ENCODE peak calls at places on chromosome 4, in seven cellular contexts. S is IMR-90, O is HepG2, E is right atrium auricular region, D is osteoblast, W is cardiac muscle cell, C is sigmoid colon. J is an unnamed sample.

GRCh38 chr4:55385201-55385649 is 10.5 kb upstream of the TMEM165 start:
- DNase-seq in S (peak; percentile 32), O (peak; percentile 24), E (no peak), D (no peak), W (no peak), C (no peak), J (no peak)

GRCh38 chr4:159505275-159505975 is 402.5 kb downstream of the RAPGEF2 start:
- DNase-seq in S (no peak), O (no peak), E (no peak), D (no peak), W (no peak), C (no peak), J (no peak)

GRCh38 chr4:161931089-161931488 is 232.7 kb downstream of the FSTL5 start:
- DNase-seq in S (no peak), O (no peak), E (no peak), D (no peak), W (no peak), C (no peak), J (no peak)

GRCh38 chr4:154622598-154622997 is 10.1 kb upstream of the FGG start:
- DNase-seq in S (peak; percentile 48), O (peak; percentile 66), E (no peak), D (no peak), W (peak; percentile 67), C (no peak), J (peak; percentile 44)

GRCh38 chr4:123555500-123556273 is 159.1 kb downstream of the SPRY1 start:
- DNase-seq in S (peak; percentile 74), O (peak; percentile 98), E (peak; percentile 93), D (peak; percentile 77), W (peak; percentile 60), C (peak; percentile 92), J (peak; percentile 98)

GRCh38 chr4:56613101-56613862 is 67.8 kb downstream of the HOPX start:
- DNase-seq in S (peak; percentile 91), O (peak; percentile 5), E (no peak), D (peak; percentile 83), W (no peak), C (no peak), J (no peak)

GRCh38 chr4:136078971-136079370 is 1453.3 kb downstream of the PCDH18 start:
- DNase-seq in S (peak; percentile 12), O (no peak), E (no peak), D (no peak), W (no peak), C (no peak), J (no peak)

GRCh38 chr4:17066972-17067371 is 168.5 kb upstream of the LDB2 start:
- DNase-seq in S (peak; percentile 94), O (no peak), E (no peak), D (peak; percentile 38), W (no peak), C (no peak), J (no peak)

GRCh38 chr4:8909548-8909947 is 37.9 kb upstream of the HMX1 start:
- DNase-seq in S (peak; percentile 1), O (no peak), E (no peak), D (peak; percentile 71), W (no peak), C (no peak), J (no peak)
- H3K27me3 ChIP-seq in S (no peaks in the 10 kb centered on the region), O (peaks cover 19% of the 10 kb centered on the region), E (no peaks in the 10 kb centered on the region), D (no peaks in the 10 kb centered on the region), W (peaks cover 52% of the 10 kb centered on the region), C (no peaks in the 10 kb centered on the region), J (no peaks in the 10 kb centered on the region)

DNA sequence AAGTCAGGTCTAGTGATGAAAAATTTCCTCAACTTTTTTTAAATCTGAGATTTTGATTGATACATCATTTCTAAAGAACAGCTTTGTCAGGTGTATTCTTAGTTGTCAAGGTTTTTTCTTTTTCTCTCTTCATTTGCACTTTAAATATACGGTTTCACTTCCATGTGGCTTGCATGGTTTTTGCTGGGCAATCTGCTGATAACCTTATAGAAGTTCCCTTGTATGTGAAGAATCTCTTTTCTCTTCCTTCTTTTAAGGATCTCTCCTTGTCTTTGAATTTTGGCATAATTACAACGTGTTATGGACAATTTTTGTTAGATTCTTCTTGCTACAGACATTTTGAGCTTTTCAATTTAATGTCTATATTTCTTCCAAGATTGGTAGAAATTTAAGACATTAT is 76.4 kb downstream of the ZNF721 start:
- DNase-seq in S (no peak), O (no peak), E (no peak), D (no peak), W (no peak), C (no peak), J (no peak)
- H3K9me3 ChIP-seq in S (peaks cover 65% of the 10 kb centered on the region), O (peaks cover 88% of the 10 kb centered on the region), E (peaks cover 100% of the 10 kb centered on the region), D (peaks cover 31% of the 10 kb centered on the region), W (peaks cover 3% of the 10 kb centered on the region), C (peaks cover 87% of the 10 kb centered on the region), J (peaks cover 10% of the 10 kb centered on the region)

GRCh38 chr4:6466756-6467381 is 5.5 kb downstream of the PPP2R2C start:
- DNase-seq in S (no peak), O (no peak), E (peak; percentile 2), D (peak; percentile 60), W (no peak), C (peak; percentile 30), J (no peak)
- H3K27me3 ChIP-seq in S (peaks cover 40% of the 10 kb centered on the region), O (peaks cover 10% of the 10 kb centered on the region), E (no peaks in the 10 kb centered on the region), D (peaks cover 26% of the 10 kb centered on the region), W (peaks cover 64% of the 10 kb centered on the region), C (peaks cover 4% of the 10 kb centered on the region), J (peaks cover 16% of the 10 kb centered on the region)

GRCh38 chr4:15742083-15742582 is 36.0 kb upstream of the CD38 start:
- DNase-seq in S (no peak), O (no peak), E (no peak), D (no peak), W (no peak), C (no peak), J (no peak)

GRCh38 chr4:15742637-15743036 is 35.5 kb upstream of the CD38 start:
- DNase-seq in S (no peak), O (no peak), E (no peak), D (no peak), W (no peak), C (no peak), J (peak; percentile 33)

GRCh38 chr4:15744016-15744415 is 34.1 kb upstream of the CD38 start:
- DNase-seq in S (peak; percentile 55), O (no peak), E (no peak), D (no peak), W (no peak), C (no peak), J (no peak)

GRCh38 chr4:15749001-15749400 is 29.1 kb upstream of the CD38 start:
- DNase-seq in S (no peak), O (no peak), E (no peak), D (no peak), W (no peak), C (no peak), J (no peak)

GRCh38 chr4:15746110-15746509 is 32.0 kb upstream of the CD38 start:
- DNase-seq in S (no peak), O (no peak), E (no peak), D (no peak), W (no peak), C (no peak), J (no peak)
- H3K9me3 ChIP-seq in S (peaks cover 14% of the 10 kb centered on the region), O (peaks cover 12% of the 10 kb centered on the region), E (peaks cover 10% of the 10 kb centered on the region), D (peaks cover 2% of the 10 kb centered on the region), W (no peaks in the 10 kb centered on the region), C (no peaks in the 10 kb centered on the region), J (no peaks in the 10 kb centered on the region)

GRCh38 chr4:6196871-6197270 is 3.5 kb downstream of the JAKMIP1 start:
- DNase-seq in S (no peak), O (no peak), E (no peak), D (no peak), W (no peak), C (peak; percentile 44), J (no peak)

GRCh38 chr4:6198768-6199343 is 1.5 kb downstream of the JAKMIP1 start:
- DNase-seq in S (no peak), O (no peak), E (no peak), D (no peak), W (peak; percentile 43), C (peak; percentile 54), J (no peak)

GRCh38 chr4:6198278-6198677 is 2.1 kb downstream of the JAKMIP1 start:
- DNase-seq in S (no peak), O (no peak), E (no peak), D (no peak), W (no peak), C (peak; percentile 40), J (no peak)

GRCh38 chr4:6196324-6196723 is 4.0 kb downstream of the JAKMIP1 start:
- DNase-seq in S (no peak), O (no peak), E (no peak), D (no peak), W (no peak), C (peak; percentile 20), J (no peak)

DNA sequence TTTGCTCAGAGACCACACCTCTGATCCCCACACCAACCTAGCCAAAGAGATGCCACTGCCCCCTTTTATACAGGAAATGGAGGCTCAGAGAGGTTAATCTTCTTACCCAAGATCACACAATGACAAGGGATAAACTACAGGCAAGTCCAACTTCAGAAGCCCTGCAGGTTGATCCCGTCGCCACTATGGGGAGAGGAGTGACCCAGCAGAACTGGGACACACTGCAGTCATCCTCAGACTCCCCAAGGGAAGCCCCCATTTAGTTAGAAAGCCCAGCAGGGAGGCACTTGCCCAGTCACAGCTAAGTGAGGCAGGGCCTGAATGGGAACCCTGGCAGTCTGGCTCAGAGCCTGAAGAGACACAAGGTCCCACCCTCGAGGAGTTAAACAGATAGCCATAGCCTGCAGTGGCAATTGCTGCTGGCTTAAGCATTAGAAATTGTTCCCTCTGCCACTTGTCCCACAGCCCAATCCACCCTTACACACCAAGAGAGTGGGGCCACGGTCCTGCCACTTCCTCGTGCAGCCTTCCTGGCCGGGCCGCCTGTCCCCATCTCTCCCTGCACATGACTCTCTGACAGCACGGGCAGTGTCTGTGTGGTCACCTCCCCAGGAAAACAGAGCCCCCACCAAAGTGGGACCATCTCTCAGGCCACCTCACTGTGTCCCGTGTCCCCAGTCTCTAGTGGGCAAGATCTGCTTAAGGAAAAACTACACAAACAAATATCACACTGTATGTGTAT is 2.7 kb downstream of the JAKMIP1 start:
- DNase-seq in S (no peak), O (no peak), E (no peak), D (no peak), W (no peak), C (peak; percentile 54), J (no peak)
- H3K27me3 ChIP-seq in S (peaks cover 40% of the 10 kb centered on the region), O (peaks cover 7% of the 10 kb centered on the region), E (peaks cover 4% of the 10 kb centered on the region), D (peaks cover 14% of the 10 kb centered on the region), W (peaks cover 29% of the 10 kb centered on the region), C (peaks cover 10% of the 10 kb centered on the region), J (peaks cover 24% of the 10 kb centered on the region)

DNA sequence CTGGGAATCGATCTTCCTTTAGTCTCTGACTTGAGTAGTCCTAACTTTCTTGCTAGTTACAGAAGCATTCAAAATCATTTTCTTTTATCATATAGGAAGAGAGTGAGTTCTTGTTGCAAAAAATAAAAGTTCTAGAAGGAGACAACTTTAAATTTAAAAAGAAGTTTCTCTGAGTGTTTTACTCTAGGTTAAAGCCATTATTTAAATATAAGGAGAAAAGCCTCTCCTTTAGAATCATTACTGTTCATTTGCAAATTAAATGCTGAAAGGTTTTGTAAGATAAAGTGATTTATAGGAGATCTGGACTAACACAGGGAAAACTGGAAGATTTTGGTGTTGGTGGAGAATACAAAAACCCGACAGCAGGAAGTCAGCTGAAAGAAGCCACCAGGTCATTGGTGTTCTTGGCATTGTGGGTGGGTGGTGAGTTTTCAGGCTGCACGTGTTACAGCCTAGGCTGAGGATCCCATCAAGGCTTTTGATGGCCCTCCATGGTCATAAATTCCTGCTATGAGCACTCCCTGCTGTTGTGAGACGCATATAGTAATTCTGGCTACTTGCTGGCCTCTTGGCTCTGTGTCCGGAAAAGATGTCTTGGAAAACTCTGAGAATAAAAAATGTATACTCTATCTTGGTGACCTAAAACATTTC is 81.6 kb downstream of the GPAT3 start:
- DNase-seq in S (no peak), O (no peak), E (no peak), D (no peak), W (no peak), C (no peak), J (no peak)
- H3K9me3 ChIP-seq in S (peaks cover 12% of the 10 kb centered on the region), O (peaks cover 40% of the 10 kb centered on the region), E (peaks cover 32% of the 10 kb centered on the region), D (peaks cover 5% of the 10 kb centered on the region), W (no peaks in the 10 kb centered on the region), C (peaks cover 10% of the 10 kb centered on the region), J (no peaks in the 10 kb centered on the region)

GRCh38 chr4:30722092-30722915 is 2.1 kb downstream of the PCDH7 start:
- DNase-seq in S (no peak), O (no peak), E (no peak), D (peak; percentile 76), W (no peak), C (peak; percentile 67), J (no peak)
- H3K27me3 ChIP-seq in S (no peaks in the 10 kb centered on the region), O (peaks cover 4% of the 10 kb centered on the region), E (peaks cover 8% of the 10 kb centered on the region), D (peaks cover 44% of the 10 kb centered on the region), W (no peaks in the 10 kb centered on the region), C (no peaks in the 10 kb centered on the region), J (no peaks in the 10 kb centered on the region)